ENCODE peak calls at places on chromosomes 16 and 17, in six cellular contexts. One of them, this sample, is unnamed.

GRCh38 chr16:77322757-77323156 is 112.1 kb downstream of the ADAMTS18 start:
- DNase-seq in progenitor cell of endocrine pancreas: no peak
- DNase-seq in retina: no peak
- DNase-seq in germinal center: no peak
- DNase-seq in AG08395: no peak
- DNase-seq in H9: no peak
- DNase-seq in this sample: no peak

GRCh38 chr16:61820398-61820797 is 215.8 kb downstream of the CDH8 start:
- DNase-seq in AG08395: peak; percentile 13
- DNase-seq in progenitor cell of endocrine pancreas: no peak
- DNase-seq in retina: no peak
- DNase-seq in H9: no peak
- DNase-seq in germinal center: no peak
- DNase-seq in this sample: no peak

GRCh38 chr17:73089918-73090317 is 2.6 kb downstream of the SLC39A11 start:
- DNase-seq in germinal center: no peak
- DNase-seq in retina: no peak
- DNase-seq in progenitor cell of endocrine pancreas: no peak
- DNase-seq in AG08395: no peak
- DNase-seq in H9: no peak
- DNase-seq in this sample: no peak

GRCh38 chr17:79045830-79046500 is 22.0 kb downstream of the C1QTNF1 start:
- DNase-seq in progenitor cell of endocrine pancreas: peak; percentile 68
- DNase-seq in H9: peak; percentile 91
- DNase-seq in germinal center: peak; percentile 76
- DNase-seq in AG08395: peak; percentile 77
- DNase-seq in retina: peak; percentile 92
- DNase-seq in this sample: peak; percentile 93

GRCh38 chr17:1487939-1488825 is 4.3 kb downstream of the MYO1C start:
- DNase-seq in progenitor cell of endocrine pancreas: peak; percentile 84
- DNase-seq in retina: peak; percentile 84
- DNase-seq in AG08395: peak; percentile 93
- DNase-seq in germinal center: peak; percentile 84
- DNase-seq in H9: peak; percentile 84
- DNase-seq in this sample: peak; percentile 96

GRCh38 chr16:56329887-56330286 is 95.5 kb downstream of the AMFR start:
- DNase-seq in H9: no peak
- DNase-seq in germinal center: no peak
- DNase-seq in AG08395: no peak
- DNase-seq in progenitor cell of endocrine pancreas: no peak
- DNase-seq in retina: no peak
- DNase-seq in this sample: no peak

GRCh38 chr17:38735161-38735997 is 5.2 kb downstream of the CISD3 start:
- DNase-seq in H9: peak; percentile 82
- DNase-seq in progenitor cell of endocrine pancreas: peak; percentile 63
- DNase-seq in retina: peak; percentile 75
- DNase-seq in AG08395: peak; percentile 76
- DNase-seq in germinal center: peak; percentile 87
- DNase-seq in this sample: peak; percentile 97

GRCh38 chr17:66989076-66989475 is 24.6 kb downstream of the CACNG4 start:
- DNase-seq in AG08395: no peak
- DNase-seq in H9: no peak
- DNase-seq in germinal center: no peak
- DNase-seq in retina: no peak
- DNase-seq in progenitor cell of endocrine pancreas: no peak
- DNase-seq in this sample: no peak

GRCh38 chr16:83772806-83773205 is 35.0 kb upstream of the HSBP1 start:
- DNase-seq in germinal center: no peak
- DNase-seq in progenitor cell of endocrine pancreas: no peak
- DNase-seq in H9: no peak
- DNase-seq in AG08395: no peak
- DNase-seq in retina: no peak
- DNase-seq in this sample: no peak

GRCh38 chr17:59001158-59001814 is 105.4 kb downstream of the TRIM37 start:
- DNase-seq in H9: peak; percentile 41
- DNase-seq in germinal center: peak; percentile 79
- DNase-seq in retina: no peak
- DNase-seq in progenitor cell of endocrine pancreas: no peak
- DNase-seq in AG08395: no peak
- DNase-seq in this sample: no peak

GRCh38 chr17:36849871-36850348 is 87.4 kb upstream of the LHX1 start:
- DNase-seq in retina: no peak
- DNase-seq in progenitor cell of endocrine pancreas: no peak
- DNase-seq in AG08395: peak; percentile 53
- DNase-seq in germinal center: no peak
- DNase-seq in H9: no peak
- DNase-seq in this sample: peak; percentile 60

This sample was measured in H7.